ENCODE peak calls at places on chromosome 19, in seven cellular contexts. G is ovary, X is A549, C is body of pancreas, O is upper lobe of right lung, T is thoracic aorta, Z is heart right ventricle. M is an unnamed sample.

GRCh38 chr19:57210381-57210780 is 19.1 kb downstream of the ZNF264 start:
- DNase-seq in T (no peak), C (no peak), G (no peak), Z (no peak), X (no peak), O (no peak), M (peak)

GRCh38 chr19:42253245-42254082 is 1.5 kb downstream of the ERF start:
- DNase-seq in C (peak), O (peak), T (no peak), G (peak), X (peak), Z (peak), M (peak)

GRCh38 chr19:43674630-43674982 is 4.6 kb upstream of the PLAUR start:
- DNase-seq in O (no peak), Z (peak), G (no peak), C (peak), X (no peak), T (no peak), M (no peak)

GRCh38 chr19:21848706-21849105 is 12.7 kb upstream of the ZNF43 start:
- DNase-seq in X (peak), T (no peak), Z (no peak), C (no peak), G (no peak), O (no peak), M (no peak)

GRCh38 chr19:4984106-4984380 is 15.1 kb downstream of the KDM4B start:
- DNase-seq in C (no peak), Z (no peak), X (no peak), T (no peak), O (no peak), G (no peak), M (no peak)

GRCh38 chr19:7872306-7873204 is 1.6 kb downstream of the PRR36 start:
- DNase-seq in C (no peak), O (no peak), Z (no peak), T (no peak), X (no peak), G (peak), M (no peak)

GRCh38 chr19:36514012-36514612 is 14.0 kb downstream of the ZNF260 start:
- DNase-seq in X (no peak), O (no peak), C (no peak), Z (no peak), G (no peak), T (no peak), M (no peak)

GRCh38 chr19:3010871-3011270 is 18.2 kb downstream of the TLE2 start:
- DNase-seq in X (no peak), T (no peak), C (no peak), O (no peak), Z (no peak), G (no peak), M (no peak)

GRCh38 chr19:54307389-54307788 is 5.6 kb downstream of the LILRA5 start:
- DNase-seq in T (no peak), C (no peak), O (no peak), Z (no peak), G (no peak), X (no peak), M (no peak)

GRCh38 chr19:55146648-55147218 is 2.3 kb downstream of the TNNT1 start:
- DNase-seq in Z (no peak), C (no peak), X (peak), T (no peak), O (no peak), G (no peak), M (no peak)

GRCh38 chr19:38203197-38203596 is 20.8 kb downstream of the DPF1 start:
- DNase-seq in G (no peak), T (no peak), X (no peak), O (no peak), Z (no peak), C (no peak), M (no peak)

GRCh38 chr19:7862413-7862951 is 11.7 kb downstream of the PRR36 start:
- DNase-seq in G (peak), T (no peak), Z (peak), X (no peak), C (peak), O (peak), M (no peak)

GRCh38 chr19:3398114-3398899 is 31.9 kb downstream of the NFIC start:
- DNase-seq in T (no peak), G (peak), C (peak), O (peak), X (no peak), Z (peak), M (no peak)

GRCh38 chr19:14450168-14450874 is 17.2 kb downstream of the PKN1 start:
- DNase-seq in T (no peak), C (no peak), X (peak), Z (no peak), O (peak), G (peak), M (no peak)

GRCh38 chr19:47309608-47310007 is at the start of gene C5AR1:
- DNase-seq in Z (peak), G (no peak), C (peak), O (peak), T (no peak), X (no peak), M (no peak)

GRCh38 chr19:44646049-44646416 is 2.3 kb downstream of the PVR start:
- DNase-seq in T (no peak), Z (no peak), G (no peak), C (no peak), X (no peak), O (no peak), M (no peak)

GRCh38 chr19:31784631-31785237 is 435.5 kb upstream of the TSHZ3 start:
- DNase-seq in T (no peak), O (no peak), Z (no peak), C (no peak), X (no peak), G (peak), M (no peak)

GRCh38 chr19:2602391-2603181 is 99.9 kb downstream of the GNG7 start:
- DNase-seq in O (peak), G (peak), X (no peak), Z (peak), C (peak), T (peak), M (peak)

GRCh38 chr19:54096642-54097106 is 3.9 kb downstream of the OSCAR start:
- DNase-seq in T (no peak), O (no peak), Z (no peak), C (no peak), G (peak), X (peak), M (no peak)

GRCh38 chr19:30664358-30665058 is 292.3 kb downstream of the ZNF536 start:
- DNase-seq in G (no peak), X (no peak), T (no peak), C (peak), O (no peak), Z (peak), M (peak)

GRCh38 chr19:13231663-13232062 is 81.5 kb downstream of the IER2 start:
- DNase-seq in O (no peak), T (no peak), Z (no peak), G (no peak), X (no peak), C (peak), M (no peak)

GRCh38 chr19:13240312-13241022 is 90.3 kb downstream of the IER2 start:
- DNase-seq in O (no peak), T (no peak), G (no peak), X (no peak), Z (no peak), C (no peak), M (no peak)

GRCh38 chr19:13229246-13229645 is 79.0 kb downstream of the IER2 start:
- DNase-seq in C (no peak), Z (no peak), G (no peak), T (no peak), X (no peak), O (no peak), M (no peak)

GRCh38 chr19:13238891-13239534 is 88.8 kb downstream of the IER2 start:
- DNase-seq in X (no peak), Z (no peak), T (no peak), O (no peak), G (no peak), C (no peak), M (no peak)

GRCh38 chr19:13234518-13234917 is 84.3 kb downstream of the IER2 start:
- DNase-seq in O (peak), T (no peak), Z (peak), C (peak), G (no peak), X (peak), M (no peak)
- TF ChIP-seq CTCF in O (peak), T (peak), Z (peak), C (peak), G (no peak), X (peak), M (no peak)

GRCh38 chr19:17943284-17944221 is 10.7 kb downstream of the CCDC124 start:
- DNase-seq in G (peak), O (no peak), X (no peak), T (no peak), C (no peak), Z (no peak), M (no peak)

GRCh38 chr19:17944301-17944700 is 11.5 kb downstream of the CCDC124 start:
- DNase-seq in Z (no peak), O (no peak), G (peak), C (no peak), T (no peak), X (no peak), M (no peak)

GRCh38 chr19:17942181-17942580 is 9.4 kb downstream of the CCDC124 start:
- DNase-seq in Z (no peak), T (no peak), O (no peak), X (no peak), C (no peak), G (no peak), M (no peak)

GRCh38 chr19:17946965-17947784 is 14.4 kb downstream of the CCDC124 start:
- DNase-seq in T (no peak), C (peak), O (no peak), Z (no peak), G (peak), X (no peak), M (peak)

DNA sequence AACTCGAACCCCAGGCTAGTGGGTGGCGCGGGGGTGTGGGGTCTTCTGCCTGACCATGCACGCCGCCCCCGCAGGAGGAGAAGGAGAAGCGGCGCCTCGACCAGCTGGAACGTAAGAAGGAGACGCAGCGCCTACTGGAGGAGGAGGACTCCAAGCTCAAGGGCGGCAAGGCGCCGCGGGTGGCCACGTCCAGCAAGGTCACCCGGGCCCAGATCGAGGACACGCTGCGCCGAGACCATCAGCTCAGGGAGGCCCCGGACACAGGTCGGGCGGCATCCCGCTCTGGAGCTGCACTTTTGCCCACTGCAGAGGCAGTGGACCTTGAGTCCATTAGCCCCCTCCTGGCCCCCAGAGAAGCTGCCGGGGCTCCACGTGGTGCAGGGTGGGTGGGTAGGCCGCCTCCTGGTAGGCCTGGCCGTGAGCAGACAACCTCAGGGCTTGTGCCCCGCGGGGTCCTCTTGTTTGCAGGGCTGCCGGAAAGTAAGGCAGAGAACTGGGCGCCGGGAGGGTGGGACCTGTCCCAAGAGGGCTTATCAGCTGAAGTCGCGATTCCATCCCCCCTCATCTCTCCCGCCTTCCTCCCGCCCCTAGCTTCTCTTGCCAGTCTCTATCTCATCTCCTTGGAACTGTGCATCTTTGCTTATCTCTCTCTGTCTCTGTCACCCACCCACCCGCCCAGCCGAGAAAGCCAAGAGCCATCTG is 9.9 kb downstream of the CCDC124 start:
- DNase-seq in Z (no peak), X (no peak), T (no peak), O (no peak), G (peak), C (no peak), M (no peak)
- H3K4me3 ChIP-seq in Z (no peak), X (no peak), T (no peak), O (no peak), G (no peak), C (no peak), M (no peak)

GRCh38 chr19:11551603-11552235 is 7.3 kb downstream of the ELOF1 start:
- DNase-seq in X (no peak), C (no peak), T (no peak), Z (no peak), G (peak), O (no peak), M (no peak)
- H3K27ac ChIP-seq in X (no peak), C (no peak), T (no peak), Z (no peak), G (peak), O (no peak), M (peak)

GRCh38 chr19:6012416-6013170 is 34.7 kb upstream of the RANBP3 start:
- DNase-seq in T (no peak), G (no peak), Z (no peak), O (no peak), X (no peak), C (no peak), M (no peak)
- TF ChIP-seq CTCF in T (no peak), G (no peak), Z (no peak), O (no peak), X (no peak), C (no peak), M (no peak)

GRCh38 chr19:39319892-39320168 is 833 bp downstream of the LRFN1 start:
- DNase-seq in T (no peak), C (no peak), G (no peak), Z (no peak), O (no peak), X (no peak), M (no peak)
- H3K4me3 ChIP-seq in T (peak), C (no peak), G (peak), Z (no peak), O (no peak), X (peak), M (peak)

DNA sequence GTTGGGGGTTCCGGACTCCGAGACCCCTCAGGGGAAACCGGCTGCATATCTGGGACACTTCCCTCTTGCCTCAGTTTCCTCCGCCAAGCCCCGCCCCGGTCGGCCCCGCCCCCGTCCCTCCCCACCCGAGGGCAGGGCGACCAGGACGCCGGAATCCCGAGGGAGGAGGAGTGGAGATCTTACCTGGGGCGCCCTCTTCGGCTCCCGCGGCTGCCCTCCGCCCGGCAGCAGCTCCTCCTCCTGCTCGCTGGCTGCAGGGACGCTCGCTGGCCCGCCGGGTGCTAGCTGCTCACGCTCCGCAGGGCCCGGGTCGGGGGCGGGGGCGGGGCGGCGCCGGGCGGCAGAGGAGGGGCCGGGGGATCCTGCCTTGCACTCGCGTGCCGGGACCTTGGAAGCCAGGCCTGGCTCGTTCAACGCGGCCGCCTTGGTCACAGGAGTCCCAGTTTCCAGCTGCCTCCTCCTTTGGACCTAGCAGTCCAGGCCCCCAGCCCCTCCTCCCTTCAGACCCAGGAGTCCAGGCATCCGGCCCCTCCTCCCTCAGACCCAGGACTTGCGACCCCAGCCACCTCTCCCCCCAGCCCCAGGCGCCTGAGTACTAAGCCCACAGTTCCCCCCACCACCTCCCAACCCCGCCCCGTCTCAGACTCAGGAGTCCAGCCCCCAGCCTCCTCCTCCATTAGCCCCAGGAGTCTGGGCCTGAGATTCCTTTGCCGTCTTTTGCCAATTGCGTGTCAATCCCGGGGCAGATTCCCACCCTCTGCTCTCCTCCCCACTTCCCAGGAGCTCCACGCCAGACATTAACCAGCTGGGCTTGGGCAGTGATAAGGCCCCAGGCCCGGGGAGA is at the start of gene NTF4:
- DNase-seq in X (peak), Z (no peak), G (peak), O (no peak), T (no peak), C (peak), M (no peak)
- H3K27ac ChIP-seq in X (peak), Z (no peak), G (no peak), O (no peak), T (no peak), C (no peak), M (no peak)